ENCODE peak calls at places on chromosome 18, in four cellular contexts. J is H1, L is SK-N-SH, A is IMR-90. X is an unnamed sample.

GRCh38 chr18:49858309-49859005 is 45.1 kb upstream of the ACAA2 start:
- DNase-seq in L (peak), A (peak), J (peak), X (peak)

GRCh38 chr18:11752116-11752911 is 63.2 kb downstream of the GNAL start:
- DNase-seq in L (peak), A (peak), J (no peak), X (peak)

GRCh38 chr18:48983793-48984437 is 33.1 kb upstream of the SMAD7 start:
- DNase-seq in J (no peak), L (no peak), A (peak), X (no peak)

GRCh38 chr18:8969639-8970378 is 132.7 kb upstream of the NDUFV2 start:
- DNase-seq in A (peak), L (no peak), J (no peak), X (no peak)

GRCh38 chr18:7577706-7578105 is 10.6 kb downstream of the PTPRM start:
- DNase-seq in L (no peak), J (peak), A (peak), X (no peak)

GRCh38 chr18:49055787-49056186 is 105.0 kb upstream of the SMAD7 start:
- DNase-seq in A (peak), L (no peak), J (no peak), X (no peak)

GRCh38 chr18:69897397-69898108 is 50.1 kb downstream of the CD226 start:
- DNase-seq in A (no peak), L (no peak), J (no peak), X (no peak)

GRCh38 chr18:54247488-54248175 is 21.7 kb upstream of the POLI start:
- DNase-seq in J (no peak), A (no peak), L (no peak), X (no peak)

GRCh38 chr18:56019908-56020307 is 431.9 kb upstream of the TCF4 start:
- DNase-seq in L (no peak), J (no peak), A (no peak), X (no peak)

GRCh38 chr18:28735731-28736130 is 558.8 kb upstream of the CDH2 start:
- DNase-seq in J (no peak), A (peak), L (peak), X (no peak)

GRCh38 chr18:44093253-44093652 is 587.4 kb upstream of the SETBP1 start:
- DNase-seq in J (no peak), A (no peak), L (no peak), X (no peak)

GRCh38 chr18:78739843-78740677 is 239.6 kb upstream of the SALL3 start:
- DNase-seq in J (no peak), A (no peak), L (no peak), X (no peak)

GRCh38 chr18:3923750-3924149 is 473.8 kb downstream of the TGIF1 start:
- DNase-seq in L (no peak), J (no peak), A (peak), X (no peak)

GRCh38 chr18:68431922-68432198 is 283.0 kb downstream of the TMX3 start:
- DNase-seq in L (no peak), J (no peak), A (no peak), X (no peak)

GRCh38 chr18:60982958-60983357 is 350.3 kb upstream of the CDH20 start:
- DNase-seq in L (no peak), J (no peak), A (no peak), X (no peak)

GRCh38 chr18:6414118-6414722 is 491 bp downstream of the L3MBTL4 start:
- DNase-seq in A (no peak), L (peak), J (no peak), X (no peak)

GRCh38 chr18:59265246-59266018 is 7.8 kb downstream of the RAX start:
- DNase-seq in A (no peak), J (no peak), L (peak), X (peak)
- TF ChIP-seq RFX5 in A (no peak), J (no peak), L (no peak), X (no peak)

GRCh38 chr18:63073481-63073880 is 246.1 kb downstream of the BCL2 start:
- DNase-seq in L (no peak), J (no peak), A (no peak), X (peak)
- TF ChIP-seq RFX5 in L (no peak), J (no peak), A (no peak), X (no peak)

DNA sequence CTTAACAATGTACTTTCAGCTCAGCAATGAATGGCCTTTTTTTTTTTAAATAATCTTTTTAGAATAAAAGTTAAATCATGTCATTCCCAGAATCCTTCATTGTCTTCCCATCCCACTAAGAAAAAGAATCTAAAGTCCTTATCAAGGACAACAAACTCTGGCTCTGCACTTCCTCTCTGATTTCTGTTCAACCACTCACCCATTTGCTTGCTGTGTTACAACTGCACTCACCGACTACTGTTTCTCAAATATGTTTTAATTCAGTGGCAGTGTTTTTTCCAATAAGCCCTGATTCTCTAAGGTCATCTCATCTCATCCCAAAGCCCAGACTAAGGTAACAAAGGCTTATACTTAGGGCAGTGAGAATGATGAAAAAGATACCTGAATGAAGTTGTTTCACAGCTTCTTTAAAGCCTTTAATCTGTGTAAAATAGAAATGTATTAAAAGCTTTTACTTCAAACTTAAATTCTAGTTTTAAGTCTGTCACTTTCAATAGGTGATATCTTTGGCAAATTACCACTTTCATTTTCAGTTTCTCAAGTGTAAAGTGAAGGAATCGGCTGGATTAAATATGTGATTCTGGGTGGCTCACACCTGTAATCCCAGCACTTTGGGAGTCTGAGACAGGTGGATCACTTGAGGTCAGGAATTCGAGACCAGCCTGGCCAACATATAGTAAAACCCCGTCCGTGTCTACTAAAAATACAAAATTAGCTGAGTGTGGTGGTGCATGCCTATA is 87.6 kb downstream of the RBBP8 start:
- DNase-seq in A (no peak), J (no peak), L (no peak), X (no peak)
- TF ChIP-seq RFX5 in A (no peak), J (no peak), L (no peak), X (no peak)

DNA sequence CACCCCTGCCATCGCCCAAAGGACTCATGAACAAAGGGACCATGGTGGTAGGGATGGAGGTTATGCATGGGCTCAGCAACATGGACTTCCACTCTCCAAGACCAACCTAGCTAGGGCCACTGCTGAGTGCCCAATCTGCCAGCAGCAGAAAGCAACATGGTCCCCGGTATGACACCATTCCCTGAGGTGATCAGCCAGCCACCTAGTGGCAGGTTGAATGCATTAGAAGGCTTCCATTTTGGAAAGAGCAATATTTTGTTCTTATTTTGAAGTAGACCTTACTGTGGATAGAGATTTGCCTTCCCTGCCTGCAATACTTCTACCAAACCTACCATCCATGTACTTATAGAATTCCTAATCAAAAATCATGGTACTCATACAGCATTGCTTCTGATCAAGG is 99.8 kb downstream of the METTL4 start:
- DNase-seq in A (no peak), L (no peak), J (no peak), X (peak)
- TF ChIP-seq RFX5 in A (no peak), L (no peak), J (no peak), X (no peak)

DNA sequence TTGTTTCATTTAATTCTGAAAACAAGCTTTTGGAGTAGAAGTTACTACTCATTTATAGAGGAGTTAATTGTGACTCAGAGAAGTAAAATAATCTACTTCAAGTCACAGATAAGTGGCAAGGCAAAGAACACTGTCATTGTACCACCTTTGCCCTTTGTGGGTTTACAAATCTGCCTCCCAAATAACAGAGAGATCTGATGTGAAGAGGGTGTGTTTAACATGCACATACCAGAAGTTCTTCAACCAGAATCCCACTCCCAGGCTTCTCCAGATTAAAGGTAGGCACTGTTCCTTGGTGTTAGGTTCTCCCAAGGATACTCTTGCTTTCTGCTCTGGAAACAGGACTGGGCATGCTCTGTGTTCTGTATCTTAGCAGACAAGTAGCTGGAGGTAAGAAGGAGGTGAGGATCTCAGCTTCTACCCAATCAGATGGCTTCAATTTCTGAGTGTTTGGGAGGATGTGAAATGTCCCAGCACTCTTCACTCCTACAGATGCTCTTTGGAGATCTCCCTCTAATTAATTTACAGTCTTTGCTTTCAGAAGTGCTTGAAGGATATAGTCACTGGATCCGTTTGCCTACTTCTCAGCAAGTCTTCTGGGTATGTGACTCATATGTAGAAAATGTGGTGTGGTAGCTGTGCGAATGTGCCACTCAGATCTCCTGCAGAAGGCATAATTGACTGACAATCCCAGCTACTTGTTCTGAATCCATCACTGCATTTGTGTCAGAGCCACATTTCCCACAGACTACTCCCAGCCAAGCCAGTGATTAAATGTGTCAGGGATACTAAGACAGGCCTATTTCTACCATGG is 111.1 kb downstream of the KLHL14 start:
- DNase-seq in J (no peak), L (no peak), A (no peak), X (no peak)
- TF ChIP-seq RFX5 in J (no peak), L (no peak), A (no peak), X (no peak)

GRCh38 chr18:52131845-52132244 is 208.2 kb upstream of the DCC start:
- DNase-seq in A (no peak), L (no peak), J (no peak), X (no peak)
- TF ChIP-seq RFX5 in A (no peak), L (no peak), J (no peak), X (no peak)

X was measured in A549.